ENCODE peak calls at places on chromosomes 5 and 9, in six cellular contexts. B is astrocyte of the spinal cord, L is cardiac muscle cell, W is ovary, O is H7, H is psoas muscle. R is an unnamed sample.

GRCh38 chr5:169415351-169415750 is 114.4 kb upstream of the SLIT3 start:
- DNase-seq in L (no peak), B (no peak), W (no peak), O (no peak), H (no peak), R (no peak)

GRCh38 chr5:159504857-159505304 is 174.6 kb upstream of the IL12B start:
- DNase-seq in B (peak; percentile 84), O (no peak), W (peak; percentile 61), L (peak; percentile 90), H (no peak), R (no peak)

GRCh38 chr5:6596388-6596787 is 36.5 kb downstream of the NSUN2 start:
- DNase-seq in H (no peak), L (no peak), B (no peak), O (no peak), W (no peak), R (no peak)

GRCh38 chr5:3351581-3352442 is 243.8 kb upstream of the IRX1 start:
- DNase-seq in B (no peak), H (no peak), W (no peak), L (no peak), O (no peak), R (no peak)

GRCh38 chr9:89442501-89442978 is 55.4 kb downstream of the SEMA4D start:
- DNase-seq in L (no peak), H (no peak), B (no peak), W (no peak), O (peak; percentile 50), R (no peak)

GRCh38 chr9:129109952-129110739 is 447 bp downstream of the CRAT start:
- DNase-seq in O (peak; percentile 86), W (peak; percentile 69), H (peak; percentile 57), B (no peak), L (peak; percentile 19), R (no peak)

GRCh38 chr5:657570-657969 is 35.6 kb downstream of the TPPP start:
- DNase-seq in H (no peak), L (no peak), B (peak; percentile 93), O (no peak), W (no peak), R (no peak)

GRCh38 chr9:33867747-33868429 is 50.9 kb downstream of the UBE2R2 start:
- DNase-seq in L (no peak), W (peak; percentile 66), O (no peak), H (peak; percentile 62), B (peak; percentile 28), R (no peak)

GRCh38 chr9:137218754-137219271 is 3.2 kb downstream of the RNF208 start:
- DNase-seq in W (no peak), H (no peak), L (peak; percentile 68), B (peak; percentile 31), O (no peak), R (no peak)

GRCh38 chr9:27429917-27430316 is 94.2 kb upstream of the IFNK start:
- DNase-seq in O (no peak), H (no peak), L (no peak), W (no peak), B (no peak), R (no peak)

GRCh38 chr5:154081246-154081645 is 42.5 kb downstream of the MFAP3 start:
- DNase-seq in O (no peak), B (no peak), L (no peak), W (no peak), H (no peak), R (no peak)

GRCh38 chr9:127904518-127904887 is 5.1 kb upstream of the ST6GALNAC6 start:
- DNase-seq in H (no peak), B (no peak), L (peak; percentile 77), O (peak; percentile 78), W (peak; percentile 81), R (no peak)

GRCh38 chr5:179387151-179388110 is 42.2 kb upstream of the ADAMTS2 start:
- DNase-seq in L (no peak), H (no peak), B (no peak), W (no peak), O (peak; percentile 26), R (no peak)

GRCh38 chr5:102792705-102793104 is 37.6 kb downstream of the PAM start:
- DNase-seq in H (no peak), B (no peak), L (no peak), W (no peak), O (no peak), R (peak; percentile 33)

GRCh38 chr5:65742565-65743231 is 20.7 kb downstream of the NLN start:
- DNase-seq in H (no peak), O (peak; percentile 23), B (peak; percentile 86), L (peak; percentile 35), W (no peak), R (peak; percentile 40)

GRCh38 chr9:19184144-19184917 is 46.2 kb upstream of the DENND4C start:
- DNase-seq in H (peak; percentile 72), L (no peak), B (peak; percentile 95), O (peak; percentile 32), W (peak; percentile 60), R (peak; percentile 46)

GRCh38 chr5:179908528-179908927 is 831 bp upstream of the TBC1D9B start:
- DNase-seq in L (peak; percentile 27), O (peak; percentile 92), B (no peak), H (peak; percentile 48), W (peak; percentile 52), R (no peak)

GRCh38 chr9:115374724-115375268 is 256.8 kb upstream of the TNC start:
- DNase-seq in O (no peak), L (no peak), B (no peak), W (no peak), H (no peak), R (no peak)

DNA sequence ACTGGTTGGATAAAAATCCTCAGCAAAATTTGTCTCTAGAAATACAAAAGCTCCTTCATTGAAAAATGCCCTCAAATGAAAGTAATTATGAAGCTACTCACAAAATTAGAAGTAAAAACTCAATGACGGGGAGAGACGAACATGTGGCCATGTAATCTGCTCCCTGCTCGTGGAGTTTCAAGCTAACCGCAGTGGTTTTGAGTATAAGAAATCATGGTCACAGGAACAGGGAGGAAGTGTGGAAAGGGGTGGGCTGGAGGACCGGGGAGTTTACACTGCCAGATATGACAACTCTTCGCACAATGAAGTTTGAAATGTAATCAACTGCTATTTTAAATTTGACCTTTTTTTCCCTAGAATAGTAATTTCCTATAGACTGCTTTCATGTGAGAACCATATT is 765.4 kb upstream of the DMAC1 start:
- DNase-seq in L (no peak), O (no peak), H (no peak), B (no peak), W (no peak), R (no peak)
- H3K4me3 ChIP-seq in L (no peak overlapping the region), O (no peak overlapping the region), H (no peak overlapping the region), B (no peak overlapping the region), W (no peak overlapping the region), R (no peak overlapping the region)

GRCh38 chr9:16544842-16545241 is 325.6 kb downstream of the BNC2 start:
- DNase-seq in H (no peak), B (no peak), W (no peak), L (no peak), O (no peak), R (no peak)

GRCh38 chr9:16543691-16544090 is 326.8 kb downstream of the BNC2 start:
- DNase-seq in O (no peak), H (no peak), W (no peak), L (no peak), B (no peak), R (no peak)

GRCh38 chr9:16543225-16543624 is 327.2 kb downstream of the BNC2 start:
- DNase-seq in H (no peak), B (no peak), W (no peak), L (no peak), O (no peak), R (no peak)

GRCh38 chr9:16542290-16542689 is 328.2 kb downstream of the BNC2 start:
- DNase-seq in W (no peak), O (no peak), H (no peak), L (no peak), B (no peak), R (no peak)

DNA sequence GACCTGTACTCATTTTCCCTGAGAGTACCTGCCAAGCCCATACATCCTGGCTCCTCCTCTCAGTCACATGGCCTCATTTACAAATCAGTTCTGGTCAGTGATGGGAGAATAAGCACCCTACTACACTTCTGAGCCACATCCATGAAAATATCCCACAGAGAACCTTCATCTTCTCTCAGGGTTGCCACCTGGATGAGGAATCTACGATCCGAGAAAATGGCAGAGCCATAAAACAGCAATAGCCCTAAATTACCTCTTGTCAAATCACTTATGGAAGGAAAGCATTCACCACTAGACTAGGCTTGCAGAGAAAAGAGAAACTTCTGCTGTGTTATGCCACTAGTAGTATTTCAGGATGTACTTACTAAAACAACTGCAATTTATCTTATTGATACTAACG is 324.8 kb downstream of the BNC2 start:
- DNase-seq in W (no peak), B (no peak), H (no peak), L (no peak), O (no peak), R (no peak)
- H3K4me3 ChIP-seq in W (no peak overlapping the region), B (no peak overlapping the region), H (no peak overlapping the region), L (no peak overlapping the region), O (no peak overlapping the region), R (no peak overlapping the region)

DNA sequence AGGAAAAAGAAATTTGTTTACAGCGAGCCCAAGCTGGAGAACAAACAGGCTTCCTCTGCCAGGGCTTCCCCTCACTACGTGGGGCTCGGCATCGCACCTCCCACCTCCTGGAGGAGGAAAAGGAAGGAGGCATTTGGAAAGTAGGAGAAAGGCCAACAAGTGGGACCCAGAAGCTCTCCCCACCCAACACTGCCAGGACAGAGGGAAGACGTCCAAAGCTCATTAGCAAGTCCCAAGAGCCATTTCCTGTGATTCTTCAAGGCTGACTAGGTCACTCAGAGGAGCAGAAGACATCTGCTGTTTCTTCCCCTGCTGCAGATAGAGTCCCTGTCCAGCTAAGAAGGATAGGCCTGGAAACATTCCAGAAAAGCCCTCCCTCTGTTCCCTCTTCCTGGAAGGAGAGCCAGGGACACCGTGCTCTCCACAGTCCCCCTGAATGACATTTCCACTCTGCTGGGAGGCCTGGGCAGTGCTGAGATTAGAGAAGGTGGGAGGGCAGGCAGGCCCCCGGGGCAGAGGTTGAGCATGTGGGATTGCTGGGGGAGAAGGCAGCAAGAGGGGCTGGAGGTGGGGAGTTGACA is 57.0 kb upstream of the NEURL1B start:
- DNase-seq in H (peak; percentile 50), B (no peak), W (peak; percentile 65), L (no peak), O (no peak), R (no peak)
- H3K4me3 ChIP-seq in H (no peak overlapping the region), B (no peak overlapping the region), W (no peak overlapping the region), L (no peak overlapping the region), O (no peak overlapping the region), R (no peak overlapping the region)

DNA sequence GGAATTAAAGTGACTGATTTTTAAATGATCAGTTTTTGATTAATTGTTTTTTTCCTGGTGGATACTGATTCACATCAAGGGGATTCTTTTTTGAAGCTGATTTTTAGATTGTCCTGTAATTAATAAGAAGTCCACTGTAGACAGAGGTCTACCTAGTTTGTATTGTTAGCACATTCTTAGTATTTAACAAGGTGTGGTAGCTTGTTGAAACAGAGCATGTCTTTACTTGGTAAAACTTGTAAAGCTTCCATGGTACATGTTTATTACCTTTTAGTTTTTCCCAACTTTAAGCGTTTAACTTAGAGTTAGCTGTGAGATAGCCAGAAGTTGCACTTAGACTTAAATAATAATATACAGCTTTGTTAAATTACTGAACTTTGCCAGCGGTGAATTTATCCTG is 1.5 kb downstream of the BTF3 start:
- DNase-seq in B (no peak), L (no peak), O (no peak), W (no peak), H (no peak), R (no peak)
- H3K4me3 ChIP-seq in B (peak overlapping the region; percentile 96), L (peak overlapping the region; percentile 60), O (no peak overlapping the region), W (peak overlapping the region; percentile 60), H (peak overlapping the region; percentile 95), R (peak overlapping the region; percentile 74)